ENCODE peak calls at places on chromosomes 1 and 21, in eight cellular contexts. R is H4; T is NCI-H446 treated with DMSO at 0.1 percent for 48 hours; I is SK-MEL-5; D is HT1080; H is B cell; V is effector memory CD4-positive, alpha-beta T cell; Y is cardiac muscle cell. A is an unnamed sample.

GRCh38 chr1:223813645-223814044 is 32.1 kb downstream of the TP53BP2 start:
- DNase-seq in H (no peak), I (no peak), D (no peak), Y (no peak), T (no peak), V (no peak), R (no peak), A (no peak)

GRCh38 chr1:156697481-156697880 is 7.9 kb downstream of the CRABP2 start:
- DNase-seq in T (no peak), V (no peak), H (no peak), I (no peak), R (no peak), Y (no peak), D (no peak), A (no peak)

GRCh38 chr1:205286335-205286950 is 35.1 kb downstream of the NUAK2 start:
- DNase-seq in R (peak), Y (no peak), V (peak), T (no peak), D (peak), H (peak), I (no peak), A (no peak)

GRCh38 chr21:43597052-43597451 is 62.2 kb downstream of the HSF2BP start:
- DNase-seq in H (no peak), D (peak), V (no peak), I (no peak), R (peak), T (no peak), Y (no peak), A (no peak)

GRCh38 chr1:178938281-178938958 is 67.5 kb upstream of the ANGPTL1 start:
- DNase-seq in T (no peak), R (no peak), H (no peak), D (no peak), Y (no peak), I (no peak), V (no peak), A (no peak)

GRCh38 chr1:203475012-203475981 is at the start of gene PRELP:
- DNase-seq in V (no peak), I (peak), D (no peak), T (peak), R (no peak), Y (peak), H (no peak), A (no peak)

GRCh38 chr21:34813266-34813886 is 144.6 kb downstream of the CLIC6 start:
- DNase-seq in I (no peak), V (no peak), H (no peak), R (peak), D (peak), T (no peak), Y (no peak), A (no peak)

GRCh38 chr21:43203523-43204080 is 34.8 kb downstream of the CRYAA start:
- DNase-seq in V (no peak), T (no peak), H (no peak), R (no peak), D (no peak), I (no peak), Y (no peak), A (no peak)

GRCh38 chr21:45378258-45378966 is 26.6 kb upstream of the COL18A1 start:
- DNase-seq in R (peak), Y (no peak), T (no peak), I (no peak), D (no peak), V (no peak), H (no peak), A (no peak)

GRCh38 chr1:37808369-37809319 is 636 bp upstream of the YRDC start:
- DNase-seq in H (no peak), I (peak), R (peak), V (no peak), T (peak), D (peak), Y (peak), A (no peak)

GRCh38 chr1:228653748-228654147 is 81.5 kb upstream of the RHOU start:
- DNase-seq in Y (no peak), D (no peak), R (no peak), H (no peak), I (no peak), T (no peak), V (no peak), A (no peak)

GRCh38 chr1:206693029-206693428 is 8.3 kb downstream of the MAPKAPK2 start:
- DNase-seq in R (peak), I (no peak), T (peak), D (peak), H (no peak), Y (peak), V (no peak), A (no peak)

GRCh38 chr1:48200166-48200900 is 22.2 kb upstream of the SLC5A9 start:
- DNase-seq in R (no peak), T (no peak), V (no peak), H (no peak), I (no peak), Y (no peak), D (no peak), A (no peak)